ENCODE peak calls at places on chromosome 16, in six cellular contexts. S is mesenteric fat pad, T is HEK293T, Q is heart right ventricle, P is adrenal gland, B is left colon. K is an unnamed sample.

GRCh38 chr16:22813946-22814325 is at the start of gene HS3ST2:
- DNase-seq in S (no peak), T (peak), Q (peak), P (peak), B (peak), K (peak)

GRCh38 chr16:88194397-88195020 is 188.2 kb upstream of the ZNF469 start:
- DNase-seq in S (peak), T (no peak), Q (no peak), P (peak), B (peak), K (no peak)

GRCh38 chr16:14097182-14097951 is 26.2 kb downstream of the MRTFB start:
- DNase-seq in S (no peak), T (no peak), Q (no peak), P (no peak), B (no peak), K (no peak)

GRCh38 chr16:89924298-89924924 is 1.3 kb downstream of the TUBB3 start:
- DNase-seq in S (no peak), T (peak), Q (no peak), P (peak), B (no peak), K (peak)

GRCh38 chr16:21708533-21709115 is 44.9 kb downstream of the OTOA start:
- DNase-seq in S (no peak), T (peak), Q (peak), P (peak), B (peak), K (peak)

GRCh38 chr16:89446975-89447293 is 43.4 kb downstream of the ANKRD11 start:
- DNase-seq in S (no peak), T (no peak), Q (no peak), P (no peak), B (no peak), K (no peak)

GRCh38 chr16:29701214-29701555 is 22.2 kb downstream of the QPRT start:
- DNase-seq in S (no peak), T (no peak), Q (no peak), P (no peak), B (no peak), K (peak)

GRCh38 chr16:83633285-83633684 is 174.5 kb upstream of the HSBP1 start:
- DNase-seq in S (no peak), T (no peak), Q (no peak), P (no peak), B (no peak), K (no peak)

K was measured in D341Med.